ENCODE peak calls at places on chromosomes 2 and 18, in ten cellular contexts. O is MM.1S, D is OCI-LY7, S is fibroblast of lung, T is PC-3, G is endothelial cell of umbilical vein, L is GM23248, Q is keratinocyte, P is IMR-90, I is GM23338. M is an unnamed sample.

GRCh38 chr18:8616026-8616401 is 6.8 kb downstream of the RAB12 start:
- DNase-seq in O (no peak), D (no peak), S (peak; percentile 45), T (peak; percentile 48), G (no peak), L (peak; percentile 46), Q (no peak), P (no peak), I (no peak), M (no peak)

GRCh38 chr2:191218292-191218898 is 26.8 kb upstream of the MYO1B start:
- DNase-seq in O (no peak), D (peak; percentile 57), S (peak; percentile 83), T (peak; percentile 85), G (peak; percentile 75), L (peak; percentile 46), Q (no peak), P (peak; percentile 92), I (peak; percentile 94), M (peak; percentile 84)

GRCh38 chr2:192029089-192029488 is 165.6 kb downstream of the TMEFF2 start:
- DNase-seq in O (no peak), D (peak; percentile 5), S (no peak), T (peak; percentile 48), G (no peak), L (peak; percentile 26), Q (peak; percentile 30), P (peak; percentile 58), I (peak; percentile 87), M (peak; percentile 63)

GRCh38 chr18:26003391-26003790 is 87.0 kb downstream of the SS18 start:
- DNase-seq in O (no peak), D (no peak), S (no peak), T (peak; percentile 14), G (peak; percentile 41), L (peak; percentile 6), Q (no peak), P (no peak), I (no peak), M (no peak)

GRCh38 chr2:19457809-19458208 is 99.4 kb upstream of the OSR1 start:
- DNase-seq in O (no peak), D (no peak), S (no peak), T (no peak), G (no peak), L (no peak), Q (no peak), P (no peak), I (no peak), M (no peak)

GRCh38 chr2:30897539-30897938 is 90.3 kb upstream of the CAPN13 start:
- DNase-seq in O (no peak), D (no peak), S (no peak), T (no peak), G (no peak), L (no peak), Q (no peak), P (no peak), I (peak; percentile 15), M (no peak)

GRCh38 chr2:104447831-104448434 is 406.0 kb upstream of the POU3F3 start:
- DNase-seq in O (peak; percentile 43), D (peak; percentile 9), S (no peak), T (no peak), G (no peak), L (no peak), Q (no peak), P (no peak), I (peak; percentile 20), M (peak; percentile 42)

GRCh38 chr2:205708231-205708631 is 25.9 kb downstream of the NRP2 start:
- DNase-seq in O (no peak), D (no peak), S (peak; percentile 99), T (no peak), G (peak; percentile 97), L (no peak), Q (no peak), P (peak; percentile 90), I (no peak), M (no peak)

GRCh38 chr2:207711750-207712487 is 479 bp downstream of the CCNYL1 start:
- DNase-seq in O (peak; percentile 62), D (peak; percentile 76), S (peak; percentile 41), T (peak; percentile 52), G (peak; percentile 55), L (peak; percentile 73), Q (no peak), P (peak; percentile 33), I (peak; percentile 61), M (peak; percentile 84)

GRCh38 chr2:217713395-217714267 is 289.2 kb downstream of the TNS1 start:
- DNase-seq in O (peak; percentile 58), D (peak; percentile 36), S (peak; percentile 58), T (peak; percentile 84), G (peak; percentile 55), L (peak; percentile 81), Q (no peak), P (peak; percentile 72), I (peak; percentile 82), M (peak; percentile 86)

GRCh38 chr2:216555274-216555673 is 56.6 kb downstream of the RPL37A start:
- DNase-seq in O (no peak), D (no peak), S (peak; percentile 49), T (peak; percentile 63), G (peak; percentile 42), L (peak; percentile 79), Q (no peak), P (no peak), I (no peak), M (no peak)

GRCh38 chr18:5890606-5891360 is 4.5 kb downstream of the TMEM200C start:
- DNase-seq in O (peak; percentile 75), D (no peak), S (peak; percentile 51), T (peak; percentile 56), G (peak; percentile 15), L (no peak), Q (no peak), P (no peak), I (peak; percentile 83), M (peak; percentile 57)

GRCh38 chr2:6986894-6987487 is 69.8 kb downstream of the RNF144A start:
- DNase-seq in O (no peak), D (no peak), S (peak; percentile 43), T (no peak), G (peak; percentile 63), L (no peak), Q (no peak), P (no peak), I (no peak), M (no peak)

GRCh38 chr18:58303363-58303762 is 259.3 kb downstream of the NEDD4L start:
- DNase-seq in O (no peak), D (no peak), S (no peak), T (no peak), G (no peak), L (no peak), Q (no peak), P (no peak), I (no peak), M (no peak)

GRCh38 chr2:210112871-210113270 is 58.3 kb downstream of the KANSL1L start:
- DNase-seq in O (no peak), D (no peak), S (no peak), T (no peak), G (no peak), L (no peak), Q (no peak), P (no peak), I (peak; percentile 19), M (no peak)

GRCh38 chr2:222298311-222299150 is at the start of gene PAX3:
- DNase-seq in O (no peak), D (no peak), S (peak; percentile 90), T (no peak), G (no peak), L (no peak), Q (no peak), P (no peak), I (peak; percentile 73), M (no peak)

GRCh38 chr2:196131384-196131861 is 40.0 kb downstream of the STK17B start:
- DNase-seq in O (peak; percentile 84), D (peak; percentile 86), S (peak; percentile 25), T (peak; percentile 71), G (peak; percentile 18), L (peak; percentile 45), Q (no peak), P (peak; percentile 44), I (peak; percentile 81), M (peak; percentile 94)

GRCh38 chr2:213016166-213016983 is 135.0 kb downstream of the IKZF2 start:
- DNase-seq in O (no peak), D (no peak), S (no peak), T (no peak), G (no peak), L (no peak), Q (no peak), P (no peak), I (no peak), M (no peak)
- H3K4me2 ChIP-seq in O (no peak overlapping the region), D (no peak overlapping the region), S (no peak overlapping the region), T (no peak overlapping the region), G (no peak overlapping the region), L (no peak overlapping the region), Q (no peak overlapping the region), P (no peak overlapping the region), I (no peak overlapping the region), M (no peak overlapping the region)

GRCh38 chr2:10433264-10433947 is 14.7 kb downstream of the ODC1 start:
- DNase-seq in O (no peak), D (no peak), S (no peak), T (no peak), G (no peak), L (no peak), Q (no peak), P (no peak), I (no peak), M (no peak)
- H3K4me2 ChIP-seq in O (no peak overlapping the region), D (peak overlapping the region; percentile 20), S (no peak overlapping the region), T (no peak overlapping the region), G (no peak overlapping the region), L (no peak overlapping the region), Q (no peak overlapping the region), P (no peak overlapping the region), I (no peak overlapping the region), M (no peak overlapping the region)

GRCh38 chr2:48417843-48418838 is 111.8 kb upstream of the STON1 start:
- DNase-seq in O (no peak), D (peak; percentile 17), S (no peak), T (no peak), G (no peak), L (no peak), Q (no peak), P (no peak), I (no peak), M (no peak)
- H3K4me2 ChIP-seq in O (no peak overlapping the region), D (no peak overlapping the region), S (no peak overlapping the region), T (no peak overlapping the region), G (no peak overlapping the region), L (no peak overlapping the region), Q (no peak overlapping the region), P (no peak overlapping the region), I (no peak overlapping the region), M (no peak overlapping the region)

GRCh38 chr2:134122610-134123009 is 131.3 kb upstream of the MGAT5 start:
- DNase-seq in O (peak; percentile 57), D (peak; percentile 53), S (no peak), T (peak; percentile 18), G (no peak), L (no peak), Q (no peak), P (no peak), I (peak; percentile 64), M (no peak)

GRCh38 chr2:134127496-134127895 is 126.4 kb upstream of the MGAT5 start:
- DNase-seq in O (peak; percentile 82), D (no peak), S (no peak), T (no peak), G (no peak), L (no peak), Q (no peak), P (no peak), I (no peak), M (no peak)

GRCh38 chr2:134120718-134121630 is 132.9 kb upstream of the MGAT5 start:
- DNase-seq in O (peak; percentile 71), D (peak; percentile 76), S (peak; percentile 80), T (peak; percentile 52), G (peak; percentile 60), L (peak; percentile 87), Q (no peak), P (peak; percentile 71), I (peak; percentile 81), M (peak; percentile 82)

GRCh38 chr2:134120160-134120717 is 133.6 kb upstream of the MGAT5 start:
- DNase-seq in O (no peak), D (no peak), S (no peak), T (no peak), G (peak; percentile 23), L (no peak), Q (no peak), P (no peak), I (peak; percentile 48), M (peak; percentile 53)

GRCh38 chr2:134124047-134124753 is 129.7 kb upstream of the MGAT5 start:
- DNase-seq in O (no peak), D (peak; percentile 27), S (no peak), T (no peak), G (no peak), L (no peak), Q (no peak), P (peak; percentile 22), I (no peak), M (peak; percentile 77)
- H3K4me2 ChIP-seq in O (peak overlapping the region; percentile 88), D (peak overlapping the region; percentile 91), S (peak overlapping the region; percentile 23), T (no peak overlapping the region), G (no peak overlapping the region), L (no peak overlapping the region), Q (no peak overlapping the region), P (peak overlapping the region; percentile 52), I (no peak overlapping the region), M (no peak overlapping the region)

M was measured in Karpas-422.